ENCODE peak calls at places on chromosomes 1 and 21, in ten cellular contexts. P is stimulated activated naive CD4-positive, alpha-beta T cell treated with Interleukin-2 at 50 U/mL for 16 hours; G is iris pigment epithelial cell; S is skeletal muscle cell; X is immature natural killer cell; E is HuH-7; W is AG10803; Z is LNCaP clone FGC; V is dorsolateral prefrontal cortex; O is KBM-7. T is an unnamed sample.

GRCh38 chr1:62398377-62398776 is 38.5 kb upstream of the USP1 start:
- DNase-seq in P (no peak), S (no peak), G (peak), X (no peak), W (peak), E (no peak), Z (no peak), V (no peak), O (no peak), T (no peak)

GRCh38 chr21:44755227-44755626 is 43.9 kb upstream of the TSPEAR start:
- DNase-seq in V (no peak), O (no peak), G (peak), W (no peak), X (no peak), Z (no peak), E (no peak), S (no peak), P (no peak), T (no peak)

GRCh38 chr1:199512037-199512710 is 515.3 kb upstream of the NR5A2 start:
- DNase-seq in E (no peak), W (no peak), G (peak), S (no peak), O (no peak), V (no peak), Z (no peak), X (no peak), P (no peak), T (no peak)

GRCh38 chr1:96979287-96979686 is 257.7 kb downstream of the PTBP2 start:
- DNase-seq in P (no peak), G (no peak), O (no peak), Z (no peak), X (no peak), V (no peak), S (no peak), E (no peak), W (peak), T (no peak)

GRCh38 chr21:46151261-46151988 is 4.0 kb downstream of the FTCD start:
- DNase-seq in W (no peak), Z (no peak), X (no peak), P (no peak), E (no peak), G (no peak), S (no peak), V (no peak), O (no peak), T (no peak)

GRCh38 chr1:67612690-67613322 is 72.2 kb upstream of the GADD45A start:
- DNase-seq in G (no peak), X (no peak), P (no peak), W (peak), O (no peak), S (no peak), Z (no peak), E (no peak), V (no peak), T (no peak)

GRCh38 chr1:215111916-215112315 is 29.4 kb downstream of the KCNK2 start:
- DNase-seq in O (no peak), S (no peak), G (no peak), Z (no peak), X (no peak), P (no peak), E (no peak), V (no peak), W (no peak), T (no peak)

GRCh38 chr1:31934706-31935629 is 3.2 kb downstream of the PTP4A2 start:
- DNase-seq in G (peak), V (no peak), W (peak), E (no peak), O (peak), X (no peak), Z (no peak), P (no peak), S (peak), T (peak)

GRCh38 chr1:64984106-64984505 is 17.8 kb upstream of the JAK1 start:
- DNase-seq in Z (no peak), P (no peak), W (no peak), E (no peak), G (no peak), X (no peak), O (no peak), V (no peak), S (no peak), T (no peak)

GRCh38 chr1:224430511-224431113 is 4.0 kb downstream of the WDR26 start:
- DNase-seq in S (peak), E (no peak), G (peak), P (no peak), V (no peak), X (peak), O (peak), Z (no peak), W (peak), T (peak)

GRCh38 chr1:91870322-91870721 is 15.6 kb downstream of the TGFBR3 start:
- DNase-seq in Z (no peak), X (no peak), S (no peak), W (no peak), O (no peak), E (no peak), P (no peak), G (no peak), V (no peak), T (no peak)

GRCh38 chr1:3650248-3651010 is 526 bp upstream of the WRAP73 start:
- DNase-seq in G (no peak), P (no peak), E (no peak), S (no peak), Z (no peak), X (no peak), W (no peak), O (no peak), V (no peak), T (no peak)

GRCh38 chr1:20640183-20640597 is 6.9 kb downstream of the PINK1 start:
- DNase-seq in O (peak), E (peak), V (peak), G (peak), S (peak), W (peak), X (peak), P (peak), Z (no peak), T (peak)

GRCh38 chr1:182601416-182601786 is 2.8 kb downstream of the RGS16 start:
- DNase-seq in P (peak), V (peak), W (peak), S (no peak), O (peak), G (peak), E (peak), X (peak), Z (peak), T (peak)

GRCh38 chr1:223731076-223731770 is 18.9 kb downstream of the CAPN2 start:
- DNase-seq in X (no peak), G (peak), E (no peak), S (no peak), P (no peak), V (peak), Z (no peak), O (no peak), W (peak), T (no peak)

GRCh38 chr1:235052067-235053008 is 76.3 kb downstream of the TOMM20 start:
- DNase-seq in E (no peak), V (no peak), G (no peak), Z (no peak), P (no peak), X (no peak), W (peak), O (no peak), S (no peak), T (no peak)

GRCh38 chr1:118984086-118984989 is 3.8 kb downstream of the TBX15 start:
- DNase-seq in O (no peak), G (no peak), S (no peak), Z (no peak), P (no peak), W (peak), V (no peak), E (no peak), X (no peak), T (no peak)

GRCh38 chr1:248807067-248807737 is 18.5 kb downstream of the SH3BP5L start:
- DNase-seq in S (no peak), X (no peak), G (peak), O (peak), Z (peak), V (peak), P (peak), E (peak), W (peak), T (peak)

GRCh38 chr1:88985033-88985432 is 7.4 kb downstream of the KYAT3 start:
- DNase-seq in O (no peak), G (peak), Z (no peak), P (no peak), X (no peak), V (no peak), E (no peak), W (peak), S (peak), T (no peak)

GRCh38 chr1:177082855-177083741 is 81.4 kb downstream of the ASTN1 start:
- DNase-seq in Z (no peak), E (no peak), X (no peak), O (no peak), G (peak), V (no peak), W (peak), P (no peak), S (peak), T (no peak)

GRCh38 chr1:229092377-229093257 is 178.3 kb upstream of the RAB4A start:
- DNase-seq in V (no peak), X (no peak), W (no peak), O (no peak), E (no peak), S (no peak), G (no peak), P (no peak), Z (no peak), T (no peak)

GRCh38 chr1:168506204-168506819 is 37.5 kb downstream of the XCL2 start:
- DNase-seq in V (no peak), S (peak), P (no peak), X (no peak), O (no peak), W (peak), E (no peak), Z (no peak), G (peak), T (no peak)

GRCh38 chr21:36718951-36719501 is 20.1 kb downstream of the SIM2 start:
- DNase-seq in O (no peak), E (no peak), S (no peak), W (peak), Z (no peak), V (no peak), P (no peak), G (no peak), X (no peak), T (no peak)

GRCh38 chr1:96746440-96747223 is 25.0 kb downstream of the PTBP2 start:
- DNase-seq in W (no peak), Z (no peak), O (no peak), X (no peak), E (no peak), V (no peak), P (no peak), G (no peak), S (no peak), T (no peak)

GRCh38 chr21:41630249-41630648 is 122.3 kb upstream of the TMPRSS2 start:
- DNase-seq in Z (no peak), W (peak), G (peak), X (no peak), P (no peak), E (no peak), V (no peak), S (peak), O (no peak), T (no peak)

GRCh38 chr1:228837817-228838716 is 102.8 kb downstream of the RHOU start:
- DNase-seq in V (no peak), W (peak), O (no peak), X (no peak), G (peak), E (peak), Z (peak), S (peak), P (no peak), T (no peak)

GRCh38 chr1:5349526-5349925 is 642.7 kb downstream of the NPHP4 start:
- DNase-seq in S (no peak), P (no peak), X (no peak), G (no peak), W (no peak), V (no peak), E (no peak), Z (no peak), O (no peak), T (no peak)

GRCh38 chr1:3768811-3769390 is 3.6 kb upstream of the SMIM1 start:
- DNase-seq in Z (no peak), E (no peak), S (no peak), X (no peak), O (no peak), G (no peak), V (no peak), W (no peak), P (no peak), T (no peak)

GRCh38 chr1:228867093-228867950 is 132.0 kb downstream of the RHOU start:
- DNase-seq in S (no peak), X (no peak), E (no peak), O (no peak), P (no peak), G (peak), W (no peak), V (no peak), Z (peak), T (no peak)

GRCh38 chr1:244801246-244801645 is 34.2 kb upstream of the COX20 start:
- DNase-seq in S (no peak), W (peak), P (peak), X (peak), E (peak), O (peak), Z (no peak), V (peak), G (peak), T (peak)

GRCh38 chr1:15411593-15412487 is 2.2 kb downstream of the EFHD2 start:
- DNase-seq in E (no peak), X (peak), S (no peak), P (peak), V (no peak), Z (no peak), G (peak), O (peak), W (no peak), T (peak)

GRCh38 chr21:36122977-36123376 is 11.9 kb upstream of the CBR3 start:
- DNase-seq in X (no peak), E (no peak), Z (no peak), V (no peak), O (no peak), W (no peak), S (no peak), G (no peak), P (no peak), T (no peak)